ENCODE peak calls at places on chromosome 16, in seven cellular contexts. K is HuH-7.5; B is sigmoid colon; Z is LHCN-M2; C is DMS153; S is CD4-positive, alpha-beta T cell; J is left cardiac atrium. L is an unnamed sample.
A peak's percentile ranks its signal among the peaks of the same experiment; 100 is the strongest.

GRCh38 chr16:351804-352520 is 561 bp downstream of the AXIN1 start:
- DNase-seq in K (peak; percentile 56), B (no peak), Z (peak; percentile 13), C (no peak), S (no peak), J (no peak), L (no peak)

GRCh38 chr16:66844342-66845079 is at the start of gene CA7:
- DNase-seq in K (no peak), B (no peak), Z (no peak), C (no peak), S (no peak), J (no peak), L (no peak)

GRCh38 chr16:80080287-80080851 is 460.4 kb upstream of the DYNLRB2 start:
- DNase-seq in K (no peak), B (no peak), Z (no peak), C (no peak), S (no peak), J (no peak), L (no peak)

GRCh38 chr16:67388591-67388990 is 4.7 kb downstream of the TPPP3 start:
- DNase-seq in K (no peak), B (no peak), Z (no peak), C (no peak), S (no peak), J (no peak), L (no peak)

GRCh38 chr16:2022723-2023097 is 3.1 kb downstream of the NPW start:
- DNase-seq in K (peak; percentile 87), B (no peak), Z (peak; percentile 43), C (no peak), S (no peak), J (no peak), L (peak; percentile 47)

GRCh38 chr16:86585821-86586611 is 7.7 kb downstream of the FOXL1 start:
- DNase-seq in K (no peak), B (no peak), Z (peak; percentile 84), C (no peak), S (no peak), J (no peak), L (peak; percentile 90)

GRCh38 chr16:87550510-87550961 is 51.8 kb upstream of the JPH3 start:
- DNase-seq in K (peak; percentile 73), B (no peak), Z (no peak), C (no peak), S (peak; percentile 45), J (peak; percentile 51), L (no peak)

GRCh38 chr16:75310541-75310940 is 59.1 kb upstream of the BCAR1 start:
- DNase-seq in K (no peak), B (no peak), Z (no peak), C (no peak), S (no peak), J (no peak), L (no peak)

GRCh38 chr16:15729152-15729551 is 79.1 kb downstream of the NDE1 start:
- DNase-seq in K (no peak), B (no peak), Z (no peak), C (no peak), S (no peak), J (no peak), L (no peak)

GRCh38 chr16:69796285-69797118 is 34.4 kb downstream of the WWP2 start:
- DNase-seq in K (peak; percentile 23), B (peak; percentile 69), Z (peak; percentile 64), C (peak; percentile 2), S (no peak), J (no peak), L (peak; percentile 38)

GRCh38 chr16:53872248-53873221 is 168.6 kb downstream of the FTO start:
- DNase-seq in K (no peak), B (no peak), Z (peak; percentile 82), C (no peak), S (no peak), J (no peak), L (peak; percentile 95)

GRCh38 chr16:84421081-84421937 is 53.0 kb downstream of the ATP2C2 start:
- DNase-seq in K (no peak), B (no peak), Z (no peak), C (no peak), S (no peak), J (no peak), L (no peak)

GRCh38 chr16:83715217-83715920 is 92.4 kb upstream of the HSBP1 start:
- DNase-seq in K (no peak), B (no peak), Z (peak; percentile 73), C (peak; percentile 94), S (no peak), J (no peak), L (no peak)

GRCh38 chr16:53743149-53743566 is 39.2 kb downstream of the FTO start:
- DNase-seq in K (no peak), B (no peak), Z (peak; percentile 43), C (no peak), S (no peak), J (no peak), L (no peak)

GRCh38 chr16:59412275-59412841 is 678.2 kb upstream of the GOT2 start:
- DNase-seq in K (no peak), B (no peak), Z (peak; percentile 37), C (no peak), S (no peak), J (no peak), L (peak; percentile 18)

GRCh38 chr16:67278773-67279295 is 498 bp upstream of the PLEKHG4 start:
- DNase-seq in K (peak; percentile 63), B (no peak), Z (no peak), C (no peak), S (peak; percentile 13), J (peak; percentile 54), L (no peak)

GRCh38 chr16:3698941-3699340 is 18.4 kb downstream of the TRAP1 start:
- DNase-seq in K (no peak), B (no peak), Z (no peak), C (no peak), S (no peak), J (no peak), L (peak; percentile 22)

GRCh38 chr16:54076006-54076504 is 210.5 kb downstream of the IRX3 start:
- DNase-seq in K (no peak), B (no peak), Z (no peak), C (no peak), S (no peak), J (no peak), L (no peak)

GRCh38 chr16:86575754-86576557 is 2.4 kb upstream of the FOXL1 start:
- DNase-seq in K (peak; percentile 86), B (no peak), Z (peak; percentile 93), C (peak; percentile 53), S (no peak), J (peak; percentile 84), L (peak; percentile 94)

GRCh38 chr16:86876499-86876898 is 298.1 kb downstream of the FOXL1 start:
- DNase-seq in K (no peak), B (no peak), Z (no peak), C (no peak), S (no peak), J (no peak), L (no peak)

GRCh38 chr16:84138824-84139627 is 6.0 kb downstream of the HSDL1 start:
- DNase-seq in K (peak; percentile 64), B (no peak), Z (peak; percentile 13), C (peak; percentile 87), S (no peak), J (no peak), L (peak; percentile 54)

GRCh38 chr16:81266680-81267095 is 28.2 kb downstream of the BCO1 start:
- DNase-seq in K (no peak), B (no peak), Z (peak; percentile 13), C (peak; percentile 26), S (no peak), J (no peak), L (peak; percentile 13)

GRCh38 chr16:85151603-85152413 is 39.5 kb upstream of the CIBAR2 start:
- DNase-seq in K (no peak), B (peak; percentile 98), Z (peak; percentile 78), C (no peak), S (no peak), J (peak; percentile 87), L (peak; percentile 69)

GRCh38 chr16:2528161-2529060 is 2.8 kb downstream of the CEMP1 start:
- DNase-seq in K (no peak), B (peak; percentile 63), Z (no peak), C (no peak), S (no peak), J (peak; percentile 34), L (no peak)

GRCh38 chr16:83066881-83067280 is 440.1 kb downstream of the CDH13 start:
- DNase-seq in K (no peak), B (no peak), Z (no peak), C (no peak), S (no peak), J (no peak), L (no peak)

GRCh38 chr16:61862221-61862620 is 174.0 kb downstream of the CDH8 start:
- DNase-seq in K (no peak), B (no peak), Z (no peak), C (no peak), S (no peak), J (no peak), L (no peak)

GRCh38 chr16:57643166-57643813 is 14.9 kb downstream of the ADGRG1 start:
- DNase-seq in K (no peak), B (peak; percentile 71), Z (no peak), C (no peak), S (no peak), J (no peak), L (peak; percentile 71)

GRCh38 chr16:89906141-89907025 is 12.3 kb upstream of the MC1R start:
- DNase-seq in K (no peak), B (no peak), Z (peak; percentile 29), C (no peak), S (no peak), J (no peak), L (no peak)

GRCh38 chr16:16992986-16993783 is 477.6 kb downstream of the XYLT1 start:
- DNase-seq in K (no peak), B (no peak), Z (no peak), C (no peak), S (no peak), J (no peak), L (no peak)

GRCh38 chr16:8989099-8989878 is 25.6 kb upstream of the USP7 start:
- DNase-seq in K (no peak), B (no peak), Z (no peak), C (no peak), S (no peak), J (no peak), L (no peak)

GRCh38 chr16:13866073-13866472 is 53.9 kb upstream of the ERCC4 start:
- DNase-seq in K (peak; percentile 45), B (peak; percentile 75), Z (peak; percentile 75), C (peak; percentile 5), S (no peak), J (peak; percentile 85), L (peak; percentile 53)

GRCh38 chr16:9136596-9136995 is 45.2 kb downstream of the HAPSTR1 start:
- DNase-seq in K (no peak), B (peak; percentile 49), Z (no peak), C (no peak), S (no peak), J (no peak), L (no peak)

GRCh38 chr16:81608515-81609209 is 164.1 kb downstream of the CMIP start:
- DNase-seq in K (no peak), B (no peak), Z (peak; percentile 38), C (no peak), S (no peak), J (peak; percentile 56), L (peak; percentile 81)

L was measured in astrocyte.